ENCODE peak calls at places on chromosomes 6 and 20, in nine cellular contexts. M is pancreas; G is cardiac muscle cell; T is Karpas-422; Q is NT2/D1; E is effector memory CD4-positive, alpha-beta T cell; S is hepatocyte; B is mucosa of descending colon; Y is mesendoderm. W is an unnamed sample. For H3K36me3, the result is how much of the 10 kb centered on the place peaks cover.

GRCh38 chr6:109441069-109441816 is 719 bp downstream of the SMPD2 start:
- DNase-seq in M (peak), G (peak), T (peak), Q (no peak), E (peak), S (peak), B (peak), Y (peak), W (peak)

GRCh38 chr6:124002377-124003081 is 198.9 kb downstream of the NKAIN2 start:
- DNase-seq in M (no peak), G (no peak), T (no peak), Q (no peak), E (no peak), S (peak), B (no peak), Y (no peak), W (no peak)

GRCh38 chr6:56640374-56640773 is 2.3 kb downstream of the DST start:
- DNase-seq in M (no peak), G (no peak), T (no peak), Q (no peak), E (no peak), S (no peak), B (no peak), Y (no peak), W (no peak)

GRCh38 chr6:127342946-127343752 is at the start of gene ECHDC1:
- DNase-seq in M (peak), G (peak), T (peak), Q (no peak), E (peak), S (peak), B (peak), Y (peak), W (peak)

GRCh38 chr20:34581341-34582189 is 23.0 kb downstream of the MAP1LC3A start:
- DNase-seq in M (no peak), G (peak), T (no peak), Q (peak), E (no peak), S (peak), B (no peak), Y (peak), W (no peak)

GRCh38 chr20:16538779-16539178 is 34.5 kb downstream of the KIF16B start:
- DNase-seq in M (no peak), G (peak), T (no peak), Q (no peak), E (no peak), S (no peak), B (no peak), Y (no peak), W (no peak)

GRCh38 chr6:84282566-84282965 is 55.1 kb upstream of the CEP162 start:
- DNase-seq in M (no peak), G (peak), T (no peak), Q (no peak), E (no peak), S (no peak), B (no peak), Y (peak), W (no peak)

GRCh38 chr6:41942045-41942851 is 640 bp upstream of the CCND3 start:
- DNase-seq in M (no peak), G (no peak), T (peak), Q (no peak), E (no peak), S (no peak), B (no peak), Y (no peak), W (no peak)

GRCh38 chr6:44022296-44022661 is 105.0 kb downstream of the MRPL14 start:
- DNase-seq in M (peak), G (no peak), T (no peak), Q (no peak), E (no peak), S (no peak), B (no peak), Y (no peak), W (no peak)

GRCh38 chr6:83057705-83058321 is 7.8 kb downstream of the UBE3D start:
- DNase-seq in M (no peak), G (peak), T (peak), Q (no peak), E (no peak), S (peak), B (peak), Y (peak), W (peak)

GRCh38 chr6:74170118-74170517 is 474.1 kb downstream of the CD109 start:
- DNase-seq in M (no peak), G (peak), T (no peak), Q (no peak), E (no peak), S (no peak), B (no peak), Y (no peak), W (no peak)

GRCh38 chr6:117829594-117830319 is 77.3 kb upstream of the SLC35F1 start:
- DNase-seq in M (no peak), G (peak), T (peak), Q (peak), E (no peak), S (peak), B (no peak), Y (peak), W (no peak)

GRCh38 chr6:4125933-4126864 is 9.2 kb downstream of the ECI2 start:
- DNase-seq in M (no peak), G (peak), T (no peak), Q (no peak), E (no peak), S (peak), B (no peak), Y (peak), W (peak)

GRCh38 chr20:53652090-53652858 is 58.6 kb upstream of the ZNF217 start:
- DNase-seq in M (no peak), G (no peak), T (no peak), Q (no peak), E (no peak), S (peak), B (peak), Y (no peak), W (peak)

GRCh38 chr20:51514836-51515235 is 27.7 kb downstream of the NFATC2 start:
- DNase-seq in M (no peak), G (no peak), T (no peak), Q (no peak), E (no peak), S (no peak), B (no peak), Y (no peak), W (no peak)

GRCh38 chr20:33773412-33774089 is 37.6 kb upstream of the CHMP4B start:
- DNase-seq in M (no peak), G (no peak), T (no peak), Q (no peak), E (no peak), S (no peak), B (no peak), Y (no peak), W (no peak)

GRCh38 chr6:87161299-87161698 is 5.9 kb downstream of the ZNF292 start:
- DNase-seq in M (no peak), G (no peak), T (peak), Q (no peak), E (no peak), S (no peak), B (no peak), Y (no peak), W (no peak)

GRCh38 chr20:25247100-25247665 is 702 bp upstream of the PYGB start:
- DNase-seq in M (peak), G (peak), T (peak), Q (no peak), E (no peak), S (peak), B (peak), Y (peak), W (peak)

GRCh38 chr6:85460154-85460950 is 10.5 kb downstream of the NT5E start:
- DNase-seq in M (no peak), G (peak), T (no peak), Q (no peak), E (no peak), S (no peak), B (no peak), Y (no peak), W (no peak)

DNA sequence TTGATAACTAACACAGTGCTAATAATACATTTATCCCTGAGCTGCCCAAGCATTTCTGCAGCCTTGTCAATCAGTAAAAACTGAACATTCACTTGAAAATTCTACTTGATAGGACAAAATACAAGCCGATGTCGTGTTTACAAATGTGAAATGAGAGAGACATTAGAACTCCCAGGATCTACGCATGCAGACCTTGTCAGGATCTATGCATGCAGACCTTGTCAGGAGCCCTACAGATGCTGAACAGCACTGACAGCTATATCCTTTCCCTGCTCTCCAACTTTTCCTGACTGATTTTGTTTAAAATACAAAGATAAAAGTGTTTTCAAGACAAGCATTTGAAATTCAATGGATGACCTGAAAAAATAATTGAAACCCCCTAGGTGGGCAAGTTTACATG is 28.9 kb downstream of the INSM1 start:
- DNase-seq in M (no peak), G (no peak), T (no peak), Q (no peak), E (no peak), S (no peak), B (no peak), Y (no peak), W (no peak)
- H3K36me3 ChIP-seq in M (under half), G (under half), T (under half), Q (under half), E (under half), S (under half), B (under half), Y (under half), W (under half)

GRCh38 chr20:2299301-2299700 is 3.5 kb downstream of the TGM3 start:
- DNase-seq in M (no peak), G (peak), T (no peak), Q (no peak), E (no peak), S (peak), B (peak), Y (no peak), W (peak)
- H3K4me3 ChIP-seq in M (no peak), G (no peak), T (no peak), Q (no peak), E (no peak), S (no peak), B (no peak), Y (no peak), W (no peak)

DNA sequence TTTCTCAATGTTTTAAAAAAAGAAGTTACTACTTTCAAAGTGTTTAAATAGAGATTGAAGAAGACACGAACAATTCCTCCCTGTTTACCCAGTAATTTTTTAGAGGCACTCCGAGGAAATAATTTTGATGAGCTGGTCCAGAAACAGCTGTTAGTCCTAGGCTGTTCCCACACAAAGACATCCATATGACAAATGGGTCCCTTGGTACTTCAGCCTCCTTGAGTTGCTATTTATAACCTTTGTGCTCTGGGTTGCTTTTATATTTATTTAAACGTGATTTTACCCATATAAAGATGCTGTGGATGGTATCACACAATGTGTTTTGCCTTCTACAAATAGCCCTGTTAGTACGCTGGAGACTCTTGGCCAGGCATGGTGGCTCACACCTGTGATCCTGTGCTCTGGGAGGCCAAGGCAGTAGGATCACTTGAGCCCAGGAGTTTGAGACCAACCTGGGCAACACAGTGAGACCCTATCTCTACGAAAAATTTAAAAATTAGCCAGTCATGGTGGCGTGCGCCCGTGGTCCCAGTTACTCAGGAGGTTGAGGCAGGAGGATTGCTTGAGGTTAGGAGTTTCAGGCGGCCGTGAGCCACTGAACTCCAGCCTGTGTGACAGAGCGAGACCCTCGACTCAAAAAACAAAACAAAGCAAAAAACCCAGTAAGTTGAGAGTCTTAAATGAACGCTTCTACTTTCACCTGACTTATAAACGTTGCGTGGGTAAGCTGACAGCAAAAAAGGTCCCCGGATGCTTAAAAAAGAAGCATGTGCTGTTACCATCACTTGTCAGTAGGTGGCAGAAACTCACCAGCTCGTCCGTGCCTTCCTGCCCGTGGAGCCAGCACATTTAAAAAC is 56.9 kb upstream of the ARMH2 start:
- DNase-seq in M (no peak), G (peak), T (peak), Q (peak), E (peak), S (peak), B (peak), Y (peak), W (peak)
- H3K36me3 ChIP-seq in M (under half), G (under half), T (half or more), Q (under half), E (half or more), S (under half), B (under half), Y (under half), W (under half)

GRCh38 chr6:165663736-165664552 is 903 bp upstream of the PDE10A start:
- DNase-seq in M (no peak), G (no peak), T (no peak), Q (no peak), E (no peak), S (no peak), B (no peak), Y (peak), W (no peak)
- H3K4me3 ChIP-seq in M (no peak), G (peak), T (no peak), Q (peak), E (no peak), S (peak), B (no peak), Y (peak), W (no peak)

DNA sequence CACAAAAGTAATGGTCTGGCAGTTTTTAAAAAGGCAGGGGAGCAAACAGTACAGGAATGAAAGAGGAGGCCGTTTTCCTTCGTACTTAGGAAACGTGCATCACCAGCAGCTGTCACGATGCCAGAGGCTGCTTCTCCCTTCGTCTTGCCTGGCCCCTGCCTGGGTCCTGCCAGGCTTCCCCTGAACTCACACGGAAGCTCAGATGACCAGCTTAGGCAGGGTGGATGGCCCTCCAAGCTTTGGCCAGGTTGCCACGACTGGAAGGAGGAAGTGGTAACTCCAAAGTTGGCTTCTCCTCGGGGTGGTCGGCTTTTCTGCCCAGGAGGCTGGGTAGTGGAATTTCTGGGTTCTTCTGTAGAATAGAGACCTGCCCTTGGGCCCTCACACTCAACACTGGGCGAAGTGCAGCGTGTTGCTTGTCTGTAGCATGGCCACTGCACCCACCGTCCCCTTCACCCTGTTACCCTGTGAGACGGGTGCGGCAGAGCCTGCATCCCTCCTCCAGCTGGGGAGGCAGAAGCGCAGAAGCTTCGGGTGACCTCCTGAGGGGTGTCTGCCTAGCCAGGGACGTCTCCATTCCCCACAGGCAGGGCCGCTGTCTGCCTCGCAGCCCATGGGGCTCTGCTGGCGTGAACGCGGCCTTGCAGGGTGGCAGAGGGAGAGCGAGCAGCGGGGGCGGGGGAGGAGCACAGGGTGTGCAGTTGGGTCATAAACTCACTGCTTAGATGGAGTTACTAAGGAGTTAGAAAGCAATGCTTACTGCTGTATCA is 18.4 kb upstream of the RBM38 start:
- DNase-seq in M (no peak), G (no peak), T (peak), Q (no peak), E (no peak), S (no peak), B (no peak), Y (no peak), W (no peak)
- H3K36me3 ChIP-seq in M (half or more), G (half or more), T (under half), Q (half or more), E (half or more), S (under half), B (under half), Y (under half), W (under half)

GRCh38 chr6:28558629-28559028 is 32.9 kb downstream of the GPX5 start:
- DNase-seq in M (no peak), G (no peak), T (no peak), Q (no peak), E (no peak), S (no peak), B (no peak), Y (no peak), W (no peak)

GRCh38 chr6:28551891-28552666 is 26.4 kb downstream of the GPX5 start:
- DNase-seq in M (no peak), G (no peak), T (no peak), Q (no peak), E (no peak), S (no peak), B (no peak), Y (no peak), W (no peak)

GRCh38 chr6:28553384-28553985 is 27.8 kb downstream of the GPX5 start:
- DNase-seq in M (no peak), G (no peak), T (no peak), Q (no peak), E (no peak), S (no peak), B (no peak), Y (no peak), W (no peak)

GRCh38 chr6:28555136-28555535 is 29.5 kb downstream of the GPX5 start:
- DNase-seq in M (no peak), G (no peak), T (no peak), Q (no peak), E (no peak), S (no peak), B (no peak), Y (no peak), W (no peak)

DNA sequence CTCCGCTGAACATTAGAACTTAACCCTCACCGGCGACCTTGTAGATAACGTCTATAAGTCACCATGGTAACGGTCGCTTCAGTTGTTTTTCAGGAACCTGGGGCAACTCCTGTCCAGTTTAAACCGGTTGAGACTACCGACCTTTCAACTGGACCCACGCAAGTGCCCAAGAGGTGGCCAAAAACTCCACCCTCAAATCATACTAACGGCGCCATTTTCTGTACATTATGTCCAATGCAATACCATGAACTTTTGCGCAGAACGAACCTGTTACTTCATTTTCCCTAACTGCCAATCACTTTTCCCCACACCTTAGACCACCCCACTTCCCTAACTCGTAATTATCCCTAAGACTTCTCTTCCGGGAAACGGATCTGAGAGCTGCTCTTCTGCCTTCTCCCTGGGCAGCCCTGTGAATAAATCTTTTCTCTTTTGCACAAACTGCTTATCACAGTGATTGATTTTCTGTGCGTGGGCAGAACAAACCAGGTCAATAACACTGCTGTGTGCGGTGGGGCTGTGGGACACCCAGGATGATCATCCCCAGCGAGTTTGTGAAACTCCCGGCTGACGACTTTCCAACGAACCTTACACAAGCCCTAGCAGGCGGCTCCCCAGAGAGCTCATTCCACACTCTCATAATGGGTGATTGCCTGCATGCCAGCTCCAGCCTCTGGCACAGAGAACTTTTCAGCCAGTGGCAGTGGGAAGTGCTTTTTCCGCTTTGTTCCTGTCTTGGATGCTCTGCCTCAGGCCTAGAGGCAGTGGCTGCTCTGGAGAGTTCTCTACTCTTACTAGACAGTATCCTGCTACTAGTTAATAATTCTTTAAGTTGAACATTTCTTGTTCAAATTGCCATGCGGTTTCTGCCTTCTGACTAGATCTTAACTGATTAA is 28.6 kb downstream of the GPX5 start:
- DNase-seq in M (no peak), G (peak), T (no peak), Q (no peak), E (no peak), S (peak), B (no peak), Y (peak), W (no peak)
- H3K4me3 ChIP-seq in M (no peak), G (no peak), T (no peak), Q (no peak), E (no peak), S (no peak), B (no peak), Y (no peak), W (no peak)

DNA sequence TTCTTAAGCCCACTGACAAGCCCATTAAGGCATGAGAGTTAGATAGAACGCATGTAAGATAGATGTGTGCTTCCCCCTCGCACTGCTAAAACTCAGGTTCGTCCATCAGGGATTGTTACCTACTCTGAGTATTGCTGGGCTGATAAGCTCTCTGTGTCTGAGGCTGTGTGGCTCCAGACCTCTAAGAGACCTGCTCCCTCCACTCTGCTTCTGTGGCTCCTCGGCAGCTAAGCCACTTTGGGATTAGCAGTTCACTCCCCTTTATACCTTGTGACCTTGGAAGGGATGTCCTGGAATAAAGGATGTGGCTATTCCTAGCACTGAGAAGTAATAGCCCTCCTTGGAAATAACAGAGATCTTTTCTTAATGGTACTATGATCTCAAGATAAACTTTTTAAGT is 164.9 kb downstream of the TMEM242 start:
- DNase-seq in M (no peak), G (no peak), T (no peak), Q (no peak), E (no peak), S (no peak), B (no peak), Y (peak), W (no peak)
- H3K36me3 ChIP-seq in M (under half), G (under half), T (under half), Q (under half), E (under half), S (under half), B (under half), Y (under half), W (under half)

GRCh38 chr20:50338479-50339195 is 148.0 kb downstream of the CEBPB start:
- DNase-seq in M (no peak), G (peak), T (peak), Q (peak), E (no peak), S (no peak), B (no peak), Y (peak), W (no peak)
- H3K4me3 ChIP-seq in M (no peak), G (no peak), T (no peak), Q (no peak), E (peak), S (no peak), B (no peak), Y (no peak), W (no peak)

GRCh38 chr6:18835976-18836375 is 448.8 kb downstream of the RNF144B start:
- DNase-seq in M (no peak), G (no peak), T (no peak), Q (no peak), E (no peak), S (no peak), B (no peak), Y (peak), W (no peak)

GRCh38 chr6:18837013-18837412 is 449.9 kb downstream of the RNF144B start:
- DNase-seq in M (no peak), G (no peak), T (no peak), Q (no peak), E (no peak), S (no peak), B (no peak), Y (no peak), W (no peak)
- H3K36me3 ChIP-seq in M (under half), G (under half), T (under half), Q (under half), E (under half), S (under half), B (under half), Y (under half), W (under half)